ENCODE peak calls at places on chromosome 12, in four cellular contexts. E is neural progenitor cell, J is OCI-LY7, Q is keratinocyte. Y is an unnamed sample. For H3K4me1, the result is how much of the 10 kb centered on the place peaks cover.

GRCh38 chr12:39224971-39225370 is 217.9 kb downstream of the KIF21A start:
- DNase-seq in J (no peak), E (no peak), Q (no peak), Y (no peak)

GRCh38 chr12:10358131-10358530 is 31.7 kb downstream of the KLRK1 start:
- DNase-seq in Q (no peak), E (peak), J (no peak), Y (no peak)

GRCh38 chr12:47744005-47744651 is 14.6 kb downstream of the RAPGEF3 start:
- DNase-seq in Q (no peak), E (peak), J (peak), Y (no peak)

GRCh38 chr12:1553546-1553945 is 40.8 kb downstream of the FBXL14 start:
- DNase-seq in Q (no peak), E (no peak), J (peak), Y (no peak)

GRCh38 chr12:47636908-47637780 is 68.7 kb downstream of the RPAP3 start:
- DNase-seq in J (peak), Q (peak), E (peak), Y (peak)

GRCh38 chr12:52539024-52539820 is 13.7 kb downstream of the KRT71 start:
- DNase-seq in E (no peak), J (no peak), Q (no peak), Y (peak)

GRCh38 chr12:97752129-97752528 is 289.5 kb downstream of the RMST start:
- DNase-seq in J (no peak), E (no peak), Q (no peak), Y (no peak)

GRCh38 chr12:10364839-10365681 is 24.8 kb downstream of the KLRK1 start:
- DNase-seq in J (peak), E (peak), Q (no peak), Y (peak)

GRCh38 chr12:30985814-30986452 is 59.4 kb downstream of the TSPAN11 start:
- DNase-seq in J (peak), E (peak), Q (no peak), Y (peak)

GRCh38 chr12:82655751-82656150 is 31.0 kb upstream of the TMTC2 start:
- DNase-seq in J (no peak), Q (no peak), E (no peak), Y (no peak)

GRCh38 chr12:106135781-106136180 is 3.0 kb downstream of the NUAK1 start:
- DNase-seq in J (no peak), E (peak), Q (no peak), Y (peak)

GRCh38 chr12:48787791-48788521 is 933 bp downstream of the ADCY6 start:
- DNase-seq in J (no peak), E (peak), Q (no peak), Y (peak)

GRCh38 chr12:64900540-64900939 is 76.1 kb downstream of the TBC1D30 start:
- DNase-seq in Q (no peak), E (no peak), J (no peak), Y (peak)

GRCh38 chr12:3483089-3483488 is 7.9 kb upstream of the PRMT8 start:
- DNase-seq in Q (no peak), J (no peak), E (no peak), Y (no peak)

GRCh38 chr12:54701940-54702592 is 53.9 kb upstream of the DCD start:
- DNase-seq in E (peak), J (peak), Q (no peak), Y (peak)

GRCh38 chr12:66449531-66449930 is 147.2 kb downstream of the HELB start:
- DNase-seq in E (no peak), J (no peak), Q (peak), Y (no peak)

GRCh38 chr12:105212431-105212830 is 23.5 kb downstream of the APPL2 start:
- DNase-seq in E (no peak), Q (no peak), J (no peak), Y (peak)

GRCh38 chr12:5441497-5442236 is 9.8 kb downstream of the NTF3 start:
- DNase-seq in J (no peak), Q (no peak), E (peak), Y (peak)

GRCh38 chr12:106900554-106900953 is 55.2 kb upstream of the TMEM263 start:
- DNase-seq in J (no peak), Q (no peak), E (no peak), Y (no peak)

GRCh38 chr12:77019920-77020319 is 45.4 kb downstream of the E2F7 start:
- DNase-seq in E (no peak), Q (no peak), J (no peak), Y (no peak)

GRCh38 chr12:76202621-76203020 is 118.1 kb upstream of the NAP1L1 start:
- DNase-seq in J (no peak), Q (no peak), E (no peak), Y (no peak)

GRCh38 chr12:47811581-47812484 is 7.9 kb downstream of the HDAC7 start:
- DNase-seq in E (no peak), Q (no peak), J (peak), Y (peak)

GRCh38 chr12:84772281-84772680 is 140.3 kb downstream of the SLC6A15 start:
- DNase-seq in E (no peak), Q (no peak), J (no peak), Y (peak)

GRCh38 chr12:54369597-54370217 is 5.4 kb upstream of the GPR84 start:
- DNase-seq in J (no peak), Q (no peak), E (no peak), Y (peak)

GRCh38 chr12:180445-180844 is 33.5 kb downstream of the SLC6A12 start:
- DNase-seq in E (no peak), J (no peak), Q (no peak), Y (no peak)

GRCh38 chr12:75766263-75767160 is 255.1 kb upstream of the KRR1 start:
- DNase-seq in Q (peak), J (no peak), E (no peak), Y (peak)

GRCh38 chr12:84035766-84036165 is 876.8 kb downstream of the SLC6A15 start:
- DNase-seq in Q (no peak), E (no peak), J (no peak), Y (no peak)

GRCh38 chr12:113052326-113052725 is 4.2 kb upstream of the DTX1 start:
- DNase-seq in Q (no peak), E (no peak), J (peak), Y (no peak)

GRCh38 chr12:113056631-113057488 is at the start of gene DTX1:
- DNase-seq in E (peak), J (peak), Q (no peak), Y (peak)

GRCh38 chr12:113055594-113056380 is 743 bp upstream of the DTX1 start:
- DNase-seq in E (no peak), Q (no peak), J (peak), Y (no peak)

GRCh38 chr12:113056381-113056630 is 224 bp upstream of the DTX1 start:
- DNase-seq in E (no peak), J (no peak), Q (no peak), Y (no peak)

DNA sequence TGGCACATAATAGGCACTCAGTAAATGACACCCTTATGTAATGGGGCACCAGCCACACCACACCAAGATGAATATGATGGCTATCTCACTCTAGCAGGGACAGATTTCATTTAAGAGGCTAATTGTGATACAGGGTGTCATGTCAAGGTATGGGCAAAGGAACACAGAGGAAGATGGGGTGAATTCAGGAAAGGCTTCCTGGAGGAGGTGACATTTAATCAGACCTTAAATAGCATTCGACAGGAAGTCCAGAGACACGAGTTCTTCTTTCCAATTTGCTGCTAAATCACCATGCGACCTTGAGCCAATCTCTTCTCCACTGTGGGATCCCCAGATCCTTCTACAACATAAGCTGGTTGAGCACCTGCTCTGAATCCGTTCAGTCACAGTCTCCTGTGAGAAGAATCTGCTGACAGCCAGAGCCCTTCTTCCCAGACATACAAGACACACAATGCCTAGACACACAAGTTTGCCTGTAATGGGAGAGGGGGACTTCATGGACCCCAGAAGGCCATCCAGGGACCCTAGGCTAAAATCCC is 1.5 kb upstream of the DTX1 start:
- DNase-seq in J (peak), E (no peak), Q (no peak), Y (no peak)
- H3K4me2 ChIP-seq in J (peak), E (no peak), Q (no peak), Y (no peak)

GRCh38 chr12:131035268-131035681 is 81.6 kb downstream of the ADGRD1 start:
- DNase-seq in Q (no peak), E (no peak), J (peak), Y (no peak)
- H3K4me3 ChIP-seq in Q (no peak), E (no peak), J (peak), Y (no peak)

DNA sequence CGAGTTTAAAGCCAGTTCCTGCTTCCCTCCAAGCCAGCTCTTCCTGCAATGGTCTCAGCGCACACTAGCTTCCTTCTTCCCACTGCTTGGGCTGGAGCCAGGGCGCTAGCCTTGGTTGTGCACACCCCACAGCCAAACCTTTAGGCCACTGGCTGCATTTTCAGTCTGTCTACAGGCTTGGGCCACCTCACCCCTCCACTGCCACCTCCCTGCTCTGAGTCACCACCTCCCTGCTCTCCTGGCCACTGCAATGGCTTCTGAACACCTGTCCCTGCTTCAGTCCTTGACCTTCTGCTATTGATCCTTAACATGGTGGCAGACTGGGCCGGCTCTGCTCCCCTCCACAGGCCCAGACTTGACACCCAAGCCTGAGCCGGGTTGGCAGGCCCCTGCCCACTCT is 151.1 kb downstream of the RBM19 start:
- DNase-seq in J (no peak), Q (no peak), E (no peak), Y (no peak)
- H3K4me1 ChIP-seq in J (under half), Q (under half), E (under half), Y (under half)

GRCh38 chr12:57898308-57898970 is 42.9 kb upstream of the ATP23 start:
- DNase-seq in E (no peak), J (peak), Q (no peak), Y (peak)
- H3K4me2 ChIP-seq in E (no peak), J (peak), Q (peak), Y (peak)

DNA sequence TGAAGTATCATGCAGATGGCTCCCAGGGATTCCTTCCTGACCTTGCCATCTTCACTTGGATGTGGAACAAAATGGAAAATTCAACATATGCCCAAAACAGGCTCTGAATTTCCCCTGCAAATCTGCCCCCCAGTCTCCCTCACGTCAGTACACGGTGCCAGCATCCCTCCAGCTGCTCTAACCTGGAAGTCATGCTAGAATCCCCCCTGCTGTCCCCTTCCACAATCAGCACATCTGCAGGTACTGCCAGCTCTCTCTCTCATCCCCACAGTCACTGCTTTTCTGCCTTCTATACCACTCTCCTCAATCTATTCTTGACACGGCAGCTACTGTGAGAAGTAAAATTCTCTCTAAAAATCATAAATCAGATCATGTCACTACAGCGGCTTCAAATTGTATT is 21.6 kb downstream of the GALNT6 start:
- DNase-seq in E (no peak), J (no peak), Q (no peak), Y (no peak)
- H3K4me3 ChIP-seq in E (no peak), J (no peak), Q (no peak), Y (no peak)

GRCh38 chr12:124830306-124830705 is 33.4 kb downstream of the SCARB1 start:
- DNase-seq in E (no peak), Q (no peak), J (no peak), Y (no peak)

GRCh38 chr12:124833693-124834122 is 30.0 kb downstream of the SCARB1 start:
- DNase-seq in Q (no peak), E (peak), J (no peak), Y (peak)

GRCh38 chr12:124831590-124831989 is 32.1 kb downstream of the SCARB1 start:
- DNase-seq in J (no peak), E (no peak), Q (no peak), Y (no peak)

GRCh38 chr12:124834822-124835221 is 28.8 kb downstream of the SCARB1 start:
- DNase-seq in J (no peak), E (no peak), Q (no peak), Y (no peak)

GRCh38 chr12:124832856-124833255 is 30.8 kb downstream of the SCARB1 start:
- DNase-seq in Q (no peak), J (no peak), E (no peak), Y (no peak)
- H3K4me1 ChIP-seq in Q (under half), J (under half), E (under half), Y (under half)

DNA sequence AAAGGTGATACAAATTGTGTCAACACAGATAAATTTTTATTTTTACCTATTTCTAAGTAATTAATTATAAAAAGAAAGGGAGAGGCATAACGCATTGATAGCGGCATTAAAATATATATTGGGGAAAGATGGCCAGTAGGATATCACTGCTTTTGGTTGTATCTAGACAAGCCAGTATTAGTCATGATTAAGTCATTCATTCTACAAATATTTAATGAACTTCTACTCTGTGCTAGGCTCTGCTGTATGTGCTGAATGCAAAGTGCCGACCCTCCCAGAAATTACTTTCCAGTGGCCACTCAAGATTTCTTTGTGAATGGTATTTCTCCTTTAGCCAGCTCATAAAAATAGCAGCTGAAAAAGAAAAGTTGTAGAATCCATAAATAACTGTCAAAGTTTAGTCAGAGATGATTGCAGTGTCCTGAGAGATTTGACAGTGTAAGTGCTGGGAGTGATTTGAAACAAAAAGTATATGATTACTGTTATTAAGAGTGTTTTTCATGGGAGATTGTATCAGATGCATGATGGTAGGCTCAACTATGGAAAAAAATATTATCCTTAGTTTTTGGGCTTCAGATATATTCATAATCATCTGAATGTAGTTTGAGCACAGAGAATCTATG is 133.2 kb downstream of the MGAT4C start:
- DNase-seq in Q (no peak), E (no peak), J (no peak), Y (no peak)
- H3K4me2 ChIP-seq in Q (no peak), E (no peak), J (no peak), Y (no peak)

GRCh38 chr12:96263449-96263902 is 69.3 kb downstream of the ELK3 start:
- DNase-seq in J (no peak), Q (no peak), E (no peak), Y (no peak)
- H3K4me3 ChIP-seq in J (no peak), Q (no peak), E (no peak), Y (no peak)

GRCh38 chr12:92111256-92111655 is 34.4 kb downstream of the BTG1 start:
- DNase-seq in J (no peak), Q (no peak), E (no peak), Y (no peak)
- H3K4me1 ChIP-seq in J (under half), Q (under half), E (under half), Y (under half)

GRCh38 chr12:15782667-15783066 is 6.5 kb downstream of the EPS8 start:
- DNase-seq in E (no peak), Q (no peak), J (no peak), Y (no peak)
- H3K4me2 ChIP-seq in E (no peak), Q (no peak), J (no peak), Y (no peak)

Y was measured in GM23248.